ENCODE peak calls at places on chromosomes 1 and 21, in seven cellular contexts. One of them, this sample, is unnamed.

GRCh38 chr1:14553711-14554110 is 44.8 kb upstream of the KAZN start:
- DNase-seq in IMR-90: no peak
- DNase-seq in CD4-positive, alpha-beta memory T cell: no peak
- DNase-seq in CD8-positive, alpha-beta memory T cell: no peak
- DNase-seq in breast epithelium: no peak
- DNase-seq in right atrium auricular region: peak
- DNase-seq in thyroid gland: peak
- DNase-seq in this sample: no peak

GRCh38 chr1:72280131-72280530 is 2.2 kb downstream of the NEGR1 start:
- DNase-seq in IMR-90: no peak
- DNase-seq in CD4-positive, alpha-beta memory T cell: no peak
- DNase-seq in CD8-positive, alpha-beta memory T cell: no peak
- DNase-seq in breast epithelium: no peak
- DNase-seq in right atrium auricular region: no peak
- DNase-seq in thyroid gland: no peak
- DNase-seq in this sample: no peak

GRCh38 chr1:179807291-179807690 is 64.2 kb downstream of the FAM163A start:
- DNase-seq in IMR-90: no peak
- DNase-seq in CD4-positive, alpha-beta memory T cell: no peak
- DNase-seq in CD8-positive, alpha-beta memory T cell: no peak
- DNase-seq in breast epithelium: no peak
- DNase-seq in right atrium auricular region: no peak
- DNase-seq in thyroid gland: peak
- DNase-seq in this sample: no peak

GRCh38 chr1:93288558-93288957 is 57.1 kb upstream of the DR1 start:
- DNase-seq in IMR-90: no peak
- DNase-seq in CD4-positive, alpha-beta memory T cell: no peak
- DNase-seq in CD8-positive, alpha-beta memory T cell: no peak
- DNase-seq in breast epithelium: no peak
- DNase-seq in right atrium auricular region: no peak
- DNase-seq in thyroid gland: peak
- DNase-seq in this sample: no peak

GRCh38 chr1:29284961-29285560 is 48.7 kb downstream of the PTPRU start:
- DNase-seq in IMR-90: no peak
- DNase-seq in CD4-positive, alpha-beta memory T cell: no peak
- DNase-seq in CD8-positive, alpha-beta memory T cell: no peak
- DNase-seq in breast epithelium: no peak
- DNase-seq in right atrium auricular region: no peak
- DNase-seq in thyroid gland: no peak
- DNase-seq in this sample: no peak

GRCh38 chr1:50368179-50369007 is 54.9 kb downstream of the DMRTA2 start:
- DNase-seq in IMR-90: peak
- DNase-seq in CD4-positive, alpha-beta memory T cell: peak
- DNase-seq in CD8-positive, alpha-beta memory T cell: peak
- DNase-seq in breast epithelium: no peak
- DNase-seq in right atrium auricular region: no peak
- DNase-seq in thyroid gland: peak
- DNase-seq in this sample: no peak

GRCh38 chr1:45793942-45794604 is 9.3 kb upstream of the MAST2 start:
- DNase-seq in IMR-90: no peak
- DNase-seq in CD4-positive, alpha-beta memory T cell: no peak
- DNase-seq in CD8-positive, alpha-beta memory T cell: no peak
- DNase-seq in breast epithelium: no peak
- DNase-seq in right atrium auricular region: no peak
- DNase-seq in thyroid gland: no peak
- DNase-seq in this sample: no peak

GRCh38 chr1:67214420-67215174 is 48.3 kb downstream of the IL23R start:
- DNase-seq in IMR-90: peak
- DNase-seq in CD4-positive, alpha-beta memory T cell: peak
- DNase-seq in CD8-positive, alpha-beta memory T cell: peak
- DNase-seq in breast epithelium: no peak
- DNase-seq in right atrium auricular region: no peak
- DNase-seq in thyroid gland: peak
- DNase-seq in this sample: peak

GRCh38 chr1:48026275-48026674 is 29.1 kb upstream of the TRABD2B start:
- DNase-seq in IMR-90: peak
- DNase-seq in CD4-positive, alpha-beta memory T cell: no peak
- DNase-seq in CD8-positive, alpha-beta memory T cell: no peak
- DNase-seq in breast epithelium: no peak
- DNase-seq in right atrium auricular region: no peak
- DNase-seq in thyroid gland: no peak
- DNase-seq in this sample: no peak

GRCh38 chr21:29499734-29500343 is 201.1 kb downstream of the BACH1 start:
- DNase-seq in IMR-90: no peak
- DNase-seq in CD4-positive, alpha-beta memory T cell: no peak
- DNase-seq in CD8-positive, alpha-beta memory T cell: no peak
- DNase-seq in breast epithelium: no peak
- DNase-seq in right atrium auricular region: no peak
- DNase-seq in thyroid gland: no peak
- DNase-seq in this sample: no peak

GRCh38 chr1:21216835-21217811 is 40.4 kb upstream of the EIF4G3 start:
- DNase-seq in IMR-90: peak
- DNase-seq in CD4-positive, alpha-beta memory T cell: peak
- DNase-seq in CD8-positive, alpha-beta memory T cell: peak
- DNase-seq in breast epithelium: peak
- DNase-seq in right atrium auricular region: no peak
- DNase-seq in thyroid gland: peak
- DNase-seq in this sample: peak

GRCh38 chr1:246208120-246208519 is 299.0 kb downstream of the SMYD3 start:
- DNase-seq in IMR-90: peak
- DNase-seq in CD4-positive, alpha-beta memory T cell: no peak
- DNase-seq in CD8-positive, alpha-beta memory T cell: no peak
- DNase-seq in breast epithelium: no peak
- DNase-seq in right atrium auricular region: no peak
- DNase-seq in thyroid gland: no peak
- DNase-seq in this sample: no peak

GRCh38 chr1:180358649-180359048 is 128.6 kb downstream of the LHX4 start:
- DNase-seq in IMR-90: peak
- DNase-seq in CD4-positive, alpha-beta memory T cell: no peak
- DNase-seq in CD8-positive, alpha-beta memory T cell: no peak
- DNase-seq in breast epithelium: no peak
- DNase-seq in right atrium auricular region: no peak
- DNase-seq in thyroid gland: no peak
- DNase-seq in this sample: no peak

GRCh38 chr1:224528900-224529299 is 87.2 kb upstream of the CNIH3 start:
- DNase-seq in IMR-90: peak
- DNase-seq in CD4-positive, alpha-beta memory T cell: no peak
- DNase-seq in CD8-positive, alpha-beta memory T cell: no peak
- DNase-seq in breast epithelium: no peak
- DNase-seq in right atrium auricular region: no peak
- DNase-seq in thyroid gland: no peak
- DNase-seq in this sample: no peak

GRCh38 chr1:32972814-32973428 is 8.3 kb upstream of the RNF19B start:
- DNase-seq in IMR-90: peak
- DNase-seq in CD4-positive, alpha-beta memory T cell: no peak
- DNase-seq in CD8-positive, alpha-beta memory T cell: no peak
- DNase-seq in breast epithelium: peak
- DNase-seq in right atrium auricular region: no peak
- DNase-seq in thyroid gland: peak
- DNase-seq in this sample: no peak

GRCh38 chr1:182580736-182581135 is 8.3 kb downstream of the RNASEL start:
- DNase-seq in IMR-90: no peak
- DNase-seq in CD4-positive, alpha-beta memory T cell: no peak
- DNase-seq in CD8-positive, alpha-beta memory T cell: no peak
- DNase-seq in breast epithelium: no peak
- DNase-seq in right atrium auricular region: no peak
- DNase-seq in thyroid gland: no peak
- DNase-seq in this sample: no peak

GRCh38 chr21:17003763-17004373 is 509.0 kb upstream of the CXADR start:
- DNase-seq in IMR-90: peak
- DNase-seq in CD4-positive, alpha-beta memory T cell: no peak
- DNase-seq in CD8-positive, alpha-beta memory T cell: no peak
- DNase-seq in breast epithelium: no peak
- DNase-seq in right atrium auricular region: no peak
- DNase-seq in thyroid gland: no peak
- DNase-seq in this sample: no peak

GRCh38 chr21:17003221-17003620 is 509.6 kb upstream of the CXADR start:
- DNase-seq in IMR-90: peak
- DNase-seq in CD4-positive, alpha-beta memory T cell: no peak
- DNase-seq in CD8-positive, alpha-beta memory T cell: no peak
- DNase-seq in breast epithelium: no peak
- DNase-seq in right atrium auricular region: no peak
- DNase-seq in thyroid gland: no peak
- DNase-seq in this sample: no peak

GRCh38 chr21:17002628-17003027 is 510.2 kb upstream of the CXADR start:
- DNase-seq in IMR-90: no peak
- DNase-seq in CD4-positive, alpha-beta memory T cell: no peak
- DNase-seq in CD8-positive, alpha-beta memory T cell: no peak
- DNase-seq in breast epithelium: no peak
- DNase-seq in right atrium auricular region: no peak
- DNase-seq in thyroid gland: no peak
- DNase-seq in this sample: no peak
- H3K4me3 ChIP-seq in IMR-90: no peak
- H3K4me3 ChIP-seq in CD4-positive, alpha-beta memory T cell: no peak
- H3K4me3 ChIP-seq in CD8-positive, alpha-beta memory T cell: no peak
- H3K4me3 ChIP-seq in breast epithelium: no peak
- H3K4me3 ChIP-seq in right atrium auricular region: no peak
- H3K4me3 ChIP-seq in thyroid gland: no peak
- H3K4me3 ChIP-seq in this sample: no peak

GRCh38 chr1:43545321-43545685 is 14.6 kb downstream of the PTPRF start:
- DNase-seq in IMR-90: no peak
- DNase-seq in CD4-positive, alpha-beta memory T cell: no peak
- DNase-seq in CD8-positive, alpha-beta memory T cell: no peak
- DNase-seq in breast epithelium: no peak
- DNase-seq in right atrium auricular region: no peak
- DNase-seq in thyroid gland: no peak
- DNase-seq in this sample: no peak

GRCh38 chr1:43546388-43547100 is 15.9 kb downstream of the PTPRF start:
- DNase-seq in IMR-90: no peak
- DNase-seq in CD4-positive, alpha-beta memory T cell: no peak
- DNase-seq in CD8-positive, alpha-beta memory T cell: no peak
- DNase-seq in breast epithelium: no peak
- DNase-seq in right atrium auricular region: no peak
- DNase-seq in thyroid gland: no peak
- DNase-seq in this sample: no peak

GRCh38 chr1:43547538-43548072 is 16.9 kb downstream of the PTPRF start:
- DNase-seq in IMR-90: no peak
- DNase-seq in CD4-positive, alpha-beta memory T cell: no peak
- DNase-seq in CD8-positive, alpha-beta memory T cell: no peak
- DNase-seq in breast epithelium: no peak
- DNase-seq in right atrium auricular region: no peak
- DNase-seq in thyroid gland: no peak
- DNase-seq in this sample: no peak

GRCh38 chr1:43543567-43543966 is 12.9 kb downstream of the PTPRF start:
- DNase-seq in IMR-90: no peak
- DNase-seq in CD4-positive, alpha-beta memory T cell: no peak
- DNase-seq in CD8-positive, alpha-beta memory T cell: no peak
- DNase-seq in breast epithelium: no peak
- DNase-seq in right atrium auricular region: no peak
- DNase-seq in thyroid gland: no peak
- DNase-seq in this sample: no peak

GRCh38 chr1:43545686-43546387 is 15.2 kb downstream of the PTPRF start:
- DNase-seq in IMR-90: no peak
- DNase-seq in CD4-positive, alpha-beta memory T cell: no peak
- DNase-seq in CD8-positive, alpha-beta memory T cell: no peak
- DNase-seq in breast epithelium: peak
- DNase-seq in right atrium auricular region: peak
- DNase-seq in thyroid gland: peak
- DNase-seq in this sample: no peak
- H3K4me3 ChIP-seq in IMR-90: no peak
- H3K4me3 ChIP-seq in CD4-positive, alpha-beta memory T cell: no peak
- H3K4me3 ChIP-seq in CD8-positive, alpha-beta memory T cell: no peak
- H3K4me3 ChIP-seq in breast epithelium: no peak
- H3K4me3 ChIP-seq in right atrium auricular region: no peak
- H3K4me3 ChIP-seq in thyroid gland: no peak
- H3K4me3 ChIP-seq in this sample: no peak

DNA sequence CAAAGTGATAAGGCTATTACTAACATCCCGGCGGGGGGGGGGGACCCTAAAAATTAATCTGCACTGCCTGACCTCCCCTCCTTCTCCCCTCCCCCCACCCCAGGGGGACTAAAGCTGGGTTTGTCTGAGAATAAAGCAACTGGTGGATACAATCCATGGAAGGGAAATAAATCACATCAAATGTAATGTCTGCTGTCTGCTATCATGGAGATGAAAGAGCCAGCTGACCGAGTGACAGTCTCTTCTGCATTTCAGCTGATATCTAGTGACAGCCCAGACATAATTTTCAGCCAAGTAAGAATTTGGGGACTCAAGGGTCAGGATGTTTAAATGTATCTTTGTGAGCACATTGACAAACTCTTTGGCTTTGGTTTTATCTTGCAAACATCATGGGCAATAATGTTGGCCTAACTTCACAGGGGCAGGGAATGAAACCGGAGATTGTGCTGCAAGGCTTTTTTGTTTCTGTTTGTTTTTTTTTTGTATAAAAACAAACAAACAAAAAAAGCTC is 44.6 kb downstream of the HTR6 start:
- DNase-seq in IMR-90: no peak
- DNase-seq in CD4-positive, alpha-beta memory T cell: no peak
- DNase-seq in CD8-positive, alpha-beta memory T cell: no peak
- DNase-seq in breast epithelium: no peak
- DNase-seq in right atrium auricular region: no peak
- DNase-seq in thyroid gland: no peak
- DNase-seq in this sample: no peak
- H3K4me3 ChIP-seq in IMR-90: no peak
- H3K4me3 ChIP-seq in CD4-positive, alpha-beta memory T cell: no peak
- H3K4me3 ChIP-seq in CD8-positive, alpha-beta memory T cell: no peak
- H3K4me3 ChIP-seq in breast epithelium: no peak
- H3K4me3 ChIP-seq in right atrium auricular region: no peak
- H3K4me3 ChIP-seq in thyroid gland: no peak
- H3K4me3 ChIP-seq in this sample: no peak

GRCh38 chr1:205533729-205534443 is 29.4 kb downstream of the CDK18 start:
- DNase-seq in IMR-90: no peak
- DNase-seq in CD4-positive, alpha-beta memory T cell: no peak
- DNase-seq in CD8-positive, alpha-beta memory T cell: no peak
- DNase-seq in breast epithelium: no peak
- DNase-seq in right atrium auricular region: no peak
- DNase-seq in thyroid gland: no peak
- DNase-seq in this sample: no peak

GRCh38 chr1:205534444-205534985 is 30.0 kb downstream of the CDK18 start:
- DNase-seq in IMR-90: no peak
- DNase-seq in CD4-positive, alpha-beta memory T cell: no peak
- DNase-seq in CD8-positive, alpha-beta memory T cell: no peak
- DNase-seq in breast epithelium: no peak
- DNase-seq in right atrium auricular region: no peak
- DNase-seq in thyroid gland: no peak
- DNase-seq in this sample: no peak

GRCh38 chr1:205536759-205537361 is 32.4 kb downstream of the CDK18 start:
- DNase-seq in IMR-90: no peak
- DNase-seq in CD4-positive, alpha-beta memory T cell: no peak
- DNase-seq in CD8-positive, alpha-beta memory T cell: no peak
- DNase-seq in breast epithelium: no peak
- DNase-seq in right atrium auricular region: no peak
- DNase-seq in thyroid gland: no peak
- DNase-seq in this sample: no peak

GRCh38 chr1:205535866-205536758 is 31.6 kb downstream of the CDK18 start:
- DNase-seq in IMR-90: no peak
- DNase-seq in CD4-positive, alpha-beta memory T cell: no peak
- DNase-seq in CD8-positive, alpha-beta memory T cell: no peak
- DNase-seq in breast epithelium: no peak
- DNase-seq in right atrium auricular region: no peak
- DNase-seq in thyroid gland: no peak
- DNase-seq in this sample: no peak

DNA sequence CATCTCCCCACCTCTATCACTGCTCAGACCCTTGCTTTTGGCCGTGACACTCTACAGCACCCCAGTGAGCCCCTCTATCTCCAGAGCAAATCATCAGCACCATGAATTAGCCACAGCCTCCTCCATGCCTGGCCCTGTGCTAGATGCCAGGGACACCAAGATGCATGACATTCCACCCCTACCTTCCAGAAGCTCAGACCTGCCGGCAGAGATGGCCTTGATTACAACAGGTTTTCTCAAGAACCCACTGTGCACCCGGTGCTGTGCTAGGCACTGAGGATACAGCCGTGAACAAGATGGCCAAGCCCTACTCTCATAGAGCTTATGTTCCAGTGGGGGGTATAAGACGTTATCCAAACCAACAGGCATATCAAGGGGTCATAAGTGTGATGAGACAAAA is 30.6 kb downstream of the CDK18 start:
- DNase-seq in IMR-90: no peak
- DNase-seq in CD4-positive, alpha-beta memory T cell: no peak
- DNase-seq in CD8-positive, alpha-beta memory T cell: no peak
- DNase-seq in breast epithelium: no peak
- DNase-seq in right atrium auricular region: no peak
- DNase-seq in thyroid gland: no peak
- DNase-seq in this sample: no peak
- H3K4me3 ChIP-seq in IMR-90: no peak
- H3K4me3 ChIP-seq in CD4-positive, alpha-beta memory T cell: no peak
- H3K4me3 ChIP-seq in CD8-positive, alpha-beta memory T cell: no peak
- H3K4me3 ChIP-seq in breast epithelium: no peak
- H3K4me3 ChIP-seq in right atrium auricular region: no peak
- H3K4me3 ChIP-seq in thyroid gland: no peak
- H3K4me3 ChIP-seq in this sample: no peak

This sample was measured in CD4-positive, CD25-positive, alpha-beta regulatory T cell.